ENCODE peak calls at places on chromosome 2, in four cellular contexts. M is GM12878, C is HCT116, I is K562. G is an unnamed sample.

GRCh38 chr2:71070294-71071025 is 2.0 kb downstream of the NAGK start:
- DNase-seq in I (peak; percentile 24), M (no peak), C (peak; percentile 19), G (no peak)

GRCh38 chr2:174554514-174555119 is 43.0 kb downstream of the WIPF1 start:
- DNase-seq in I (no peak), C (no peak), M (no peak), G (no peak)

GRCh38 chr2:34110392-34110791 is 511.3 kb upstream of the FAM98A start:
- DNase-seq in I (no peak), M (no peak), C (no peak), G (no peak)

GRCh38 chr2:40372586-40372985 is 79.3 kb downstream of the SLC8A1 start:
- DNase-seq in M (no peak), I (no peak), C (no peak), G (no peak)

GRCh38 chr2:14297340-14297739 is 335.2 kb upstream of the LRATD1 start:
- DNase-seq in M (no peak), C (no peak), I (no peak), G (no peak)

GRCh38 chr2:37916512-37917082 is 8.5 kb upstream of the RMDN2 start:
- DNase-seq in C (no peak), I (no peak), M (no peak), G (no peak)

GRCh38 chr2:196783431-196784094 is 15.9 kb downstream of the GTF3C3 start:
- DNase-seq in C (no peak), I (no peak), M (no peak), G (no peak)

GRCh38 chr2:28327963-28328922 is 64.4 kb upstream of the FOSL2 start:
- DNase-seq in I (no peak), M (no peak), C (no peak), G (no peak)

GRCh38 chr2:30772021-30772705 is 35.1 kb downstream of the CAPN13 start:
- DNase-seq in I (no peak), C (no peak), M (no peak), G (peak; percentile 19)

GRCh38 chr2:149383340-149383739 is 53.0 kb downstream of the LYPD6 start:
- DNase-seq in M (no peak), I (no peak), C (no peak), G (no peak)

GRCh38 chr2:168118733-168119518 is 128.5 kb downstream of the STK39 start:
- DNase-seq in C (peak; percentile 21), M (no peak), I (peak; percentile 76), G (no peak)

GRCh38 chr2:74554821-74555531 is 456 bp downstream of the DOK1 start:
- DNase-seq in M (no peak), C (no peak), I (peak; percentile 69), G (no peak)

GRCh38 chr2:230925879-230926765 is 1.1 kb upstream of the GPR55 start:
- DNase-seq in C (no peak), M (peak; percentile 70), I (no peak), G (no peak)

GRCh38 chr2:84854835-84855234 is 26.0 kb downstream of the TRABD2A start:
- DNase-seq in I (no peak), C (no peak), M (no peak), G (no peak)

GRCh38 chr2:240192661-240193060 is 52.2 kb upstream of the OTOS start:
- DNase-seq in M (no peak), C (no peak), I (no peak), G (no peak)

GRCh38 chr2:101124684-101125366 is 26.4 kb downstream of the TBC1D8 start:
- DNase-seq in M (no peak), C (peak; percentile 93), I (no peak), G (no peak)

GRCh38 chr2:171084128-171084527 is 76.6 kb downstream of the TLK1 start:
- DNase-seq in M (no peak), I (peak; percentile 18), C (no peak), G (no peak)

GRCh38 chr2:185608799-185609198 is 129.8 kb upstream of the FSIP2 start:
- DNase-seq in C (peak; percentile 8), I (no peak), M (no peak), G (no peak)

GRCh38 chr2:149994057-149994728 is 406.6 kb upstream of the MMADHC start:
- DNase-seq in M (no peak), I (no peak), C (peak; percentile 73), G (no peak)

GRCh38 chr2:232525199-232525598 is 761 bp upstream of the CHRND start:
- DNase-seq in I (no peak), M (no peak), C (no peak), G (no peak)

GRCh38 chr2:203774760-203775159 is 68.3 kb downstream of the CD28 start:
- DNase-seq in I (no peak), C (no peak), M (no peak), G (no peak)

GRCh38 chr2:225865468-225865867 is 466.0 kb downstream of the NYAP2 start:
- DNase-seq in M (no peak), I (no peak), C (no peak), G (no peak)

GRCh38 chr2:239363946-239364637 is 36.7 kb downstream of the HDAC4 start:
- DNase-seq in M (no peak), I (no peak), C (no peak), G (no peak)

GRCh38 chr2:25032094-25032493 is 9.8 kb upstream of the EFR3B start:
- DNase-seq in M (no peak), C (no peak), I (no peak), G (no peak)

GRCh38 chr2:15797231-15797945 is 143.0 kb upstream of the MYCN start:
- DNase-seq in C (no peak), M (no peak), I (no peak), G (no peak)
- TF ChIP-seq EGR1 in C (no peak), M (no peak), I (no peak), G (no peak)

DNA sequence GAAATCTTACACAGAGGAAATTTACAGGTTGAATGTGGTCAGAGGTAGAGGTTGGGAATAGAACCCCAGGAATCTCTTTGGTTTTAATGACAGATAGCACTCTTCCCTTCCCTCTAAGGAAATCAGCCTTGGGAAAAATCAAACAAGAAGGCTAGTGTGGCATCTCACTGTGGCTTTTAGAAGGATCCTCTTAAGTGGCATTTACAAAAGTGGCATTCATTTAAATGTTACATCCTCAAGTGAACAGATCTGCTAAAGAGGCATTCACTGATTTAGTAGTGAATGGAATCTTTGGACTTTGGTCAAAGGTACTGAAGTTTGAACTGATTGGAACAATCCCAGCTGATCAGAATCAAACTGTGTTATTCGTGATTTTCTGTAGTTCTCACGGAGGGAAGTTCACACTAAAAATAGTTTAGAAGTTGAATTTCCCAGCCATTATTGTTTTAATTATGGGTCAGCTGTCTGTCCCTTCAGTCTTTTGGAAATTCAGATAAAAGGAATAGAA is 136.5 kb upstream of the FN1 start:
- DNase-seq in M (no peak), C (no peak), I (no peak), G (no peak)
- TF ChIP-seq EGR1 in M (no peak), C (no peak), I (no peak), G (no peak)

DNA sequence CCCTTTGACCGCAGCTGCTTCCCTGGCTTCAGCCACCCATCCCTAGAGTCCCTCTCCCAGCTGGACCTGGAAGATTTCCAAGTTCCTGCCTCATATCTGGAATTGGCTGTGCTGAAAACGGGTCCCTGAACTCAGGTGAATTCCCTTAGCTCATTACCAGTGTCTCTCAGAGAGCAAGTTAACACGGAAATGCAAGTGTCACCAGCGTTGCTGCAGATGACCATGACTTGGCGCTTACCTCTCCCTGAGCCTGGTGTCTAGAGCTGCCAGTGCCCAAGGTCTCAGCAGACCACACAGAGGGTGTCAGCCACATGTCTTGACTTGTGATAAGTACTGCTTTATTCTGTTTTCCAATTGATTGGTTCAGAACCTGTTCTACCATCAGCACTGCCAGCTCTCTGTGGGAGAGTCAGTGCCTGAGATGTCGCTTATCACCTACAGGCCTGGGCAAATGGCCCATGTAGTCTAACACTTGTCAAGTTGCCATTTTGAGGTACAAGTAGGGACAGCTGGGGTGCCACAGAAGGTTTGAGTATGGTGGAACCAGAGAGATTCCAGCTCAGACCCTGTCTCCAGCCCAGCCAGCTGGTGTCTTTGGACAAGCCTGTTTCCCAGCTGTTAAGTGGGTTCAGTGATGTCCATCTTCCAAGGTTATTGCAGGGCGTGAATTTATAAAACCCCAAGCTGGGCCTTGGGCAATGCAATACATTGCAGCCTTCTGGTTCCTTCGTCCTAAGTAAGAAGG is 48.7 kb downstream of the LYPD1 start:
- DNase-seq in M (no peak), C (no peak), I (no peak), G (no peak)
- TF ChIP-seq EGR1 in M (no peak), C (no peak), I (no peak), G (no peak)

DNA sequence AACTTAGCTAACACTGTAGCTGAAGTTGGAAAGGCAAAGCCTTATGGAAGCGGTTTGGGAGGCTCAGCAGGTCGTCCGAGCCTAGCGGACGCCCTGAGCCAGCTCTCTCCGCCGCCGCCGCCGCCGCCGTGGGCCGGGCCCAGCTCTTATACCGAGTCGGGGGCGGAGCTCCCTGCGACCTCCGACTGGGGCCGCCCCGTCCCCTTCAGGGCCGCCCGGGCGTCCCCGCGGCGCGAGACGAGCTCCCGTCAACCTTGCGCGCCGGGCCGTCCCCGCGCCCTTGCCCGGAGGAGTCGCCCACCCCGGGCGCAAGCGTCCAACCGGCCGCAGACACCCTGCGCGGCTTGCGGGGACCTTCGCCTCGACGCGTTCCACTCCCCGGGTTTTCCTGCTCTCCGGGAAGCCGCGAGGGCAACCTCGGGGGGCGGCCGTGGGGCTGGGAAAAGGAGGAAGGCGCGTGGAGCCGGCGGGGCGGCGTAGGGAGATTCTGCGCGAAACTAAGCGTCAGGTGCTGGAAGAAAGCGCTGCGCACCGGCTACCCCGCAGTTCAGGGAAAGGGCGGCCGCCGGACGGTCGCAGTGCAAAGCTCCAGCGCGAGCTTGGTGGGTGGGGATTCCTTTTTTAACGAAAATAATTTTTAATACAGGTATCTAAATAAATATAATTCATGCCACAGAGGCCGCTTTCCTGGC is at the start of gene SLC40A1:
- DNase-seq in M (no peak), C (no peak), I (peak; percentile 82), G (peak; percentile 68)
- TF ChIP-seq EGR1 in M (no peak), C (no peak), I (no peak), G (no peak)

DNA sequence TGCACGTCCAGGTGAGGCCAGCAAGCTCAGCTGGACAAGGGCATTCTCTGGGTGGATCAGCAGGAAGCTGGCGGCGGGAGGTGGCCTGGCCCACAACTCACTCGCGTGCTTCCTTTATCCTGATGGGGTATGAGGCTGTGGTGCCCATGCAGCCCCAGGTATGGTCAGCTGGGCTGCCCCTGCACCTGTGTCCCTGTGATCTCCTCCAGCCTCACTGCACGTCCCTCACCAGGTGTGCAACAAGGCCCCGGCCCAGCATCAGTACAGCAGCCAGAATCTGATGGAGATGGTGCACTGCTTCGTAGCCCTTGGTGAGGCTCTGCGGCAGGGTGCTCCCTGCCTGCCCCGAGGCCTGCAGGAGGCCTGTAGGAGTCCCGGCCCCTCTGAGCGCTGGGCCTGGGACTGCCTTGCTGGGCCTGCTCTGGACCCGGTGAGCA is 17.6 kb downstream of the MROH2A start:
- DNase-seq in M (no peak), I (no peak), C (no peak), G (no peak)
- TF ChIP-seq EGR1 in M (no peak), I (no peak), C (no peak), G (no peak)

DNA sequence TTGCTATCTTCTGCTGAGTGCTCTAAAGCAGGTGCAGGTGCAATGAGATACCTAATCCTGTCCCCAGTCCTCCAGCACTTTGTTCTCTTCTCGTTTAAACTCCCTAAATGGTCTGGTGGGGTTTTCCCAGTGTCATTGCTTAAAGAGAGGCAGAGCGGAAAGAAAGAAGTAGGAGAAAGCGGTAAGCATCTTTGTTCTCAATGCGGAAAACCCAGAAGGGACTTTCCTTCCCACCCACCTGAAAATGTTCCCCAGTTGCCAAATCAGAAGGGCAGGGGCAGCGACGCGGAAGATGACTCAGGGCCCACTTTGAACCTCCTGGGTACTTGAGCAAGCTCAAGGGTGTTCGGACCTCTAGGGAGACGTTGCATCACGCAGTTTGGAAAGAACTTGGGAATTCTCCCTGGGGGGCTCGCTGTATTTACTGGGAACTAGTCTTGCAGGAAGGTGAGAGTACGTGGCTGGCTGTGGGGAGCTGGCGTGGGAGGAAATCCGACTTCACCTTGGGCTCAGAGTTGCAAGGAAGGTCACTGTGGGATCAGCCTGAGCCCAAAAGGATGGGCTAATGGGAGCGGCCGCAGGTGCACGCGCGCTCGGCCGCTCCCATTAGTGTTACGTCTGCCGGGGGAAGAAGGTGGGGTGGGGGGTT is 587 bp upstream of the SGPP2 start:
- DNase-seq in M (peak; percentile 82), C (no peak), I (no peak), G (no peak)
- TF ChIP-seq EGR1 in M (peak; percentile 59), C (no peak), I (no peak), G (no peak)

G was measured in H1.